ENCODE peak calls at places on chromosomes 16 and 17, in five cellular contexts. W is kidney, R is stomach, A is colonic mucosa, X is heart right ventricle. D is an unnamed sample.

GRCh38 chr17:979211-979538 is 401 bp downstream of the NXN start:
- DNase-seq in R (no peak), A (no peak), X (no peak), W (peak; percentile 89), D (no peak)

GRCh38 chr16:66923247-66923851 is 2.0 kb downstream of the RRAD start:
- DNase-seq in X (peak; percentile 78), A (no peak), W (no peak), R (no peak), D (no peak)

GRCh38 chr17:7557825-7558543 is 566 bp upstream of the TNFSF13 start:
- DNase-seq in X (peak; percentile 88), A (peak; percentile 94), W (peak; percentile 97), R (peak; percentile 96), D (peak; percentile 93)

GRCh38 chr16:12337776-12338655 is 361.5 kb downstream of the SNX29 start:
- DNase-seq in A (no peak), X (no peak), W (no peak), R (no peak), D (no peak)

GRCh38 chr17:29176500-29177351 is 3.5 kb downstream of the MYO18A start:
- DNase-seq in A (peak; percentile 84), R (peak; percentile 92), W (peak; percentile 86), X (no peak), D (peak; percentile 94)

GRCh38 chr17:75105269-75106080 is 4.3 kb upstream of the ARMC7 start:
- DNase-seq in R (peak; percentile 85), A (peak; percentile 77), W (no peak), X (no peak), D (peak; percentile 76)

GRCh38 chr16:11188801-11189740 is 66.9 kb downstream of the SOCS1 start:
- DNase-seq in R (peak; percentile 65), W (no peak), X (no peak), A (no peak), D (no peak)

GRCh38 chr17:82905130-82905529 is 65.3 kb upstream of the ZNF750 start:
- DNase-seq in A (no peak), R (no peak), W (peak; percentile 66), X (no peak), D (no peak)

GRCh38 chr16:71358464-71359031 is at the start of gene CALB2:
- DNase-seq in W (peak; percentile 84), X (peak; percentile 35), A (peak; percentile 61), R (peak; percentile 79), D (peak; percentile 86)

GRCh38 chr17:62880120-62880519 is 72.0 kb upstream of the MARCHF10 start:
- DNase-seq in R (no peak), X (no peak), A (no peak), W (no peak), D (no peak)
- TF ChIP-seq CTCF in R (no peak), X (no peak), A (no peak), W (no peak), D (no peak)

GRCh38 chr17:68381076-68381900 is 76.0 kb downstream of the WIPI1 start:
- DNase-seq in A (no peak), R (peak; percentile 41), W (peak; percentile 90), X (no peak), D (no peak)

GRCh38 chr17:68378202-68379149 is 78.8 kb downstream of the WIPI1 start:
- DNase-seq in R (peak; percentile 71), W (peak; percentile 98), X (peak; percentile 92), A (peak; percentile 61), D (peak; percentile 85)

GRCh38 chr17:68379150-68379510 is 78.2 kb downstream of the WIPI1 start:
- DNase-seq in X (no peak), R (no peak), W (no peak), A (no peak), D (no peak)

GRCh38 chr17:68377771-68378201 is 79.5 kb downstream of the WIPI1 start:
- DNase-seq in R (no peak), X (no peak), W (no peak), A (no peak), D (no peak)

DNA sequence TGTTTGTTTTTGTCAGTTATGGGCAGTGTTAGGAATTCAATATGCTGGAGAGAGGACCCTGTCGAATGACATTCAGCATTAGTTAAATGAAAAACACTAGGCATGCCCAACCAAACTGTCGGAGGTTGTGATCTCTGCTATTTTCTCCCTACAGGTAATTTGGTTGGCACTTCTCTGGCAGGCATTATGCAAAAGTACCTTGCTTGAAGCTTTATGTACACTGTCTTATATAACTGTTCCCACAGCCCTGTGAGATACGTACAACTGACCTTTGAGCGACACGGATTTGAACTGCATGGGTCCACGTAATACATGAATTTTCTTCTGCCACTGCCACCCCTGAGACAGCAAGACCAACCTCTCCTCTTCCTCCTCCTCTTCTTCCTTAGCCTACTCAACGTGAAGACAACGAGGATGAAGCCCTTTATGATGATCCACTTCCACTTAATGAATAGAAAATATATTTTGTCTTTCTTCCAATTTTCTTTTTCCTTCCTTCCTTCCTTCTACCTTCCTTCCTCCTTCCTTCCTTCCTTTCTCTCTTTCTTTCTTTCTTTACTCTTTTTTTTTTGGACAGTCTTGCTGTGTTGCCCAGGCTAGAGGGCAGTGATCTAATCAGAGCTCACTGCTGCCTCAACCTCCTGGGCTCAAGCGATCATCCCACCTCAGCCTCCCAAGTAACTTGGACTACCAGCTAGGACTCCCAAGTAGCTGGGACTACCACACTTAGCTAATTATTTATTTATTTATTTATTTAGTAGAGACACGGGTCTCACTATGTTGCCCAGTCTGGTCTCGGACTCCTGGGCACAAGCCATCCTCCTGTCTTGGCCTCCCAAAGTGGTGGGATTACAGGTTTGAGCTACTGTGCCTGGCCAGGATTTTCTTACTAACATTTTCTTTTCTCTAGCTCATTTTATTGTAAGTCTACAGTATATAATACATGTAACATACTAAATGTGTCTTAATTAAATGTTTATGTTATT is 77.3 kb downstream of the WIPI1 start:
- DNase-seq in W (no peak), A (no peak), R (no peak), X (no peak), D (no peak)
- H3K27ac ChIP-seq in W (peak overlapping the region; percentile 10), A (no peak overlapping the region), R (peak overlapping the region; percentile 88), X (peak overlapping the region; percentile 94), D (peak overlapping the region; percentile 89)

GRCh38 chr17:36931697-36932382 is 5.4 kb upstream of the LHX1 start:
- DNase-seq in X (no peak), A (no peak), R (no peak), W (no peak), D (no peak)
- H3K4me1 ChIP-seq in X (peaks cover 30% of the 10 kb centered on the region), A (peaks cover 30% of the 10 kb centered on the region), R (peaks cover 64% of the 10 kb centered on the region), W (peaks cover 13% of the 10 kb centered on the region), D (peaks cover 55% of the 10 kb centered on the region)

DNA sequence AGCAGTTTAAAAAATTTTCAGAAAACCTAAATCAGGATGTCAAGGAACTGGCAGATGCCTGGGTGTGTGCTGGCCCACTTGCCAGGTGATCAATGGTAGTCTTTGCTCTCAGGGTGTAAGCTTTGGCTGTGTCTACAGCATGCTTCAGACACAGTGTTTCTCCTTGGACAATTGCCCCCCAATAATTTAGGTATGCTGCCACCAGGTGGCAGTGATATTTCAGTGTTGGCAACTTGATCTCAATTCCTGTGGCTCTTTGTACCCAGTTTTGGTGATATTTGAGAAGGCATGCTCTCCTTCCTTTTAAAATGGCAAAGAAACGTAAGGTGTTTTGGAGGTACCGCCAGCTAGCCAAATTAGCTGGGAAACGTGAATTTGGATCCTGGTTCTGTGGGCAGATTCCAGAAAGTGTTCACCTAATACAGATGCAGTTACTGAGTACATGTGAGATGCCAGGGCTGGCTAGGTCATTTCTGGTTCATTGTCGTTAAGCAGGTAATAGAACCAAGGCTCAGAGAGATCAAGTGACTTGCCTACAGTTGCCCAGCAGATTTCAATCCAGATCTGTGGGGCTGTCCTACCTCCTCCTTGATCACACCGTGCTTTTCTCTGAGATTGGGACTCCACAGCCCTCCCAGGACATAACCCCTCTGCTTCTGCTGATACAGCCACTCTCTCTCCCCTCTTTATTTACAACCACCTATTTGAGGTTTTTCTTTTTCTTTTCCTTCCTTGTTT is 155.6 kb upstream of the PLCG2 start:
- DNase-seq in W (no peak), A (peak; percentile 48), R (peak; percentile 57), X (no peak), D (peak; percentile 60)
- TF ChIP-seq CTCF in W (peak; percentile 60), A (peak; percentile 34), R (no peak), X (peak; percentile 34), D (peak; percentile 52)

GRCh38 chr17:9389116-9389515 is 186.5 kb downstream of the STX8 start:
- DNase-seq in R (no peak), A (no peak), X (no peak), W (no peak), D (no peak)

GRCh38 chr17:9383828-9384227 is 191.8 kb downstream of the STX8 start:
- DNase-seq in R (no peak), W (no peak), A (no peak), X (no peak), D (no peak)

GRCh38 chr17:9381068-9381467 is 194.6 kb downstream of the STX8 start:
- DNase-seq in R (no peak), A (no peak), W (no peak), X (no peak), D (no peak)

DNA sequence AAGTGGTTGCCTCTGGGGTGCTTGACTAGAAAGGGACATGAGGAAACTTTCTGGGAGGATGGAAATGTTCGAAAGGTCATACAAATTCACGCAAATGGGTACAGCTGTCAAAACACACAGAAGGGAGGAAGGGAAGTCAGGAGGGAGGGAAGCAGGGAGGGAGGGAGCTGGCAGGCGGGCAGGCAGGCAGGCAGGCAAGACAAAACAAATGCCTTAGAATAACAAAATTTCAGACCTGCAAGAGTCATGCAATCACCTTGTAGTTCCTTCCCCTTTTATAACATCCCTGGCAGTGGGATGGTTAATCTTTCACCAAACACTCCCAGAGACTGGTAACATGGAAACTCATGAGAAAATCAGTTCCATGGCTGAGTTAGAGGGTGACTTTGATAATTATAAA is 189.2 kb downstream of the STX8 start:
- DNase-seq in A (peak; percentile 28), W (no peak), X (no peak), R (no peak), D (no peak)
- H3K27ac ChIP-seq in A (no peak overlapping the region), W (no peak overlapping the region), X (no peak overlapping the region), R (no peak overlapping the region), D (no peak overlapping the region)

DNA sequence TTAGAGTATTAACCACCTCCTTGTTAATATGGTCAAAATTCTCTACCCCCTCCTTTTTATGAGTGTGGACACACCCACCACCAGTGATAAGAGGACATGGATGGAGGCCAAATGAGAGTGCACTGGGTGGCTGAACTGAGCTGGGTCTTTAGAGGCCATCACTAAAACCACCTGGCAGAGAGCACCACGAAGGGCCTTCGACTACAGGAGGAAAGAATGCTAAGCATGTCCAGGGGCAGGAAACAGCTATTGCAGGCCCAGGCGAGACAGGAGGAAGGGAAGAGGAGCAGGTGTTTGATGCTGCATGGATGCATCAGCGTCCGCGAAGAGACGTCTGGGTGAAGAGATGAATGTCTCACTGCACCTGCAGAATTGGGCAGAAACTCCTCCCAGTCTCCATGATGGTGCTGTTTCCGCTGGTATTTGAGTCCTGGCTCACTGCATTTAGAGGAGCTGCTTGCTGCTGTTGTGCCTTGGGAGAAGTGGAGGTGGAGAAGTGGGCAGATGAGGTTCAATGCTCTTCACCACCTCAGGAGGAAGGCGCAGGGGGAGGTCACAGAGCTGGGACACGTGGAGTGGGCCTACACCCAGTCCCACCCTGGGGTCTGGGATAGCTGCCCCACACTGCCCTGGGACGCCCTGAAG is 33.2 kb downstream of the SPHK1 start:
- DNase-seq in X (no peak), A (no peak), R (no peak), W (no peak), D (peak; percentile 28)
- H3K4me1 ChIP-seq in X (peaks cover 62% of the 10 kb centered on the region), A (no peaks in the 10 kb centered on the region), R (peaks cover 59% of the 10 kb centered on the region), W (peaks cover 4% of the 10 kb centered on the region), D (peaks cover 43% of the 10 kb centered on the region)

GRCh38 chr17:32112416-32112815 is 29.9 kb upstream of the RHOT1 start:
- DNase-seq in W (no peak), X (no peak), R (no peak), A (no peak), D (no peak)
- TF ChIP-seq CTCF in W (no peak), X (no peak), R (no peak), A (no peak), D (no peak)

D was measured in body of pancreas.